ENCODE peak calls at places on chromosome 16, in ten cellular contexts. H is HFF-Myc, S is fibroblast of pulmonary artery, G is AG09309, B is fibroblast of lung, F is retinal pigment epithelial cell, Z is PC-3, R is cardiac fibroblast, X is mucosa of descending colon, N is tibial artery. V is an unnamed sample.

GRCh38 chr16:23368469-23368868 is 66.4 kb downstream of the SCNN1B start:
- DNase-seq in G (no peak), S (no peak), X (no peak), H (no peak), N (no peak), Z (peak), F (peak), R (peak), B (peak), V (no peak)

GRCh38 chr16:10100829-10101228 is 81.4 kb downstream of the GRIN2A start:
- DNase-seq in G (no peak), S (no peak), F (no peak), Z (no peak), N (no peak), R (no peak), B (no peak), X (no peak), H (no peak), V (no peak)

GRCh38 chr16:54402270-54402669 is 115.7 kb upstream of the IRX3 start:
- DNase-seq in H (peak), X (no peak), F (no peak), Z (no peak), N (no peak), G (peak), B (no peak), S (no peak), R (no peak), V (no peak)

GRCh38 chr16:63690961-63691360 is 1430.9 kb downstream of the CDH11 start:
- DNase-seq in X (no peak), B (no peak), H (no peak), S (no peak), R (no peak), N (no peak), G (no peak), Z (no peak), F (no peak), V (no peak)

GRCh38 chr16:30786115-30786935 is 680 bp downstream of the ZNF629 start:
- DNase-seq in X (no peak), Z (peak), H (no peak), R (peak), G (no peak), S (peak), F (no peak), N (no peak), B (peak), V (no peak)

GRCh38 chr16:9144106-9144505 is 52.7 kb downstream of the HAPSTR1 start:
- DNase-seq in X (no peak), N (no peak), G (no peak), F (no peak), H (no peak), R (no peak), S (no peak), Z (no peak), B (no peak), V (no peak)

GRCh38 chr16:79334127-79334526 is 266.4 kb downstream of the MAF start:
- DNase-seq in R (no peak), H (no peak), B (no peak), F (no peak), G (no peak), N (no peak), S (no peak), Z (no peak), X (no peak), V (no peak)

GRCh38 chr16:6122401-6122800 is 1024.8 kb upstream of the EEF2KMT start:
- DNase-seq in X (no peak), F (peak), B (no peak), G (no peak), S (no peak), N (no peak), R (no peak), Z (no peak), H (no peak), V (no peak)

GRCh38 chr16:49021136-49021535 is 260.5 kb downstream of the CBLN1 start:
- DNase-seq in F (peak), G (peak), H (peak), R (peak), N (no peak), S (peak), X (no peak), B (peak), Z (peak), V (no peak)

GRCh38 chr16:51734220-51734619 is 583.1 kb upstream of the SALL1 start:
- DNase-seq in F (no peak), S (no peak), B (no peak), R (no peak), N (no peak), G (no peak), Z (no peak), H (no peak), X (no peak), V (peak)

GRCh38 chr16:4452674-4453073 is 21.8 kb downstream of the NMRAL1 start:
- DNase-seq in Z (no peak), N (no peak), H (no peak), B (no peak), R (no peak), X (no peak), F (no peak), S (no peak), G (no peak), V (no peak)

GRCh38 chr16:228151-228855 is 946 bp downstream of the LUC7L start:
- DNase-seq in Z (peak), H (no peak), B (peak), F (no peak), X (no peak), R (no peak), N (no peak), S (peak), G (no peak), V (no peak)

GRCh38 chr16:79363484-79363883 is 237.1 kb downstream of the MAF start:
- DNase-seq in S (no peak), Z (no peak), B (no peak), H (no peak), N (no peak), F (no peak), X (no peak), G (no peak), R (no peak), V (no peak)

GRCh38 chr16:47920709-47921108 is 235.1 kb downstream of the ABCC12 start:
- DNase-seq in S (no peak), G (no peak), Z (peak), X (no peak), R (no peak), B (no peak), H (no peak), F (no peak), N (no peak), V (peak)

GRCh38 chr16:4390266-4391260 is 18.9 kb downstream of the VASN start:
- DNase-seq in F (no peak), R (no peak), H (no peak), B (no peak), S (no peak), Z (no peak), N (no peak), G (no peak), X (no peak), V (no peak)

GRCh38 chr16:7506363-7506762 is 173.7 kb downstream of the RBFOX1 start:
- DNase-seq in X (no peak), S (no peak), F (no peak), N (no peak), H (no peak), G (no peak), Z (no peak), R (no peak), B (no peak), V (no peak)

GRCh38 chr16:75108792-75109731 is 7.5 kb downstream of the LDHD start:
- DNase-seq in R (peak), N (peak), Z (peak), S (peak), F (peak), G (peak), X (peak), H (peak), B (peak), V (peak)

GRCh38 chr16:915546-915945 is 55.2 kb downstream of the LMF1 start:
- DNase-seq in F (no peak), G (no peak), X (no peak), R (no peak), S (no peak), N (no peak), H (no peak), B (no peak), Z (no peak), V (no peak)

GRCh38 chr16:86924537-86924936 is 346.2 kb downstream of the FOXL1 start:
- DNase-seq in F (peak), R (peak), X (no peak), H (no peak), N (no peak), G (peak), Z (peak), S (peak), B (peak), V (no peak)

GRCh38 chr16:84340305-84341040 is 27.9 kb upstream of the ATP2C2 start:
- DNase-seq in R (peak), X (peak), F (no peak), S (peak), Z (peak), G (no peak), H (no peak), N (no peak), B (no peak), V (peak)

GRCh38 chr16:51666821-51667220 is 515.8 kb upstream of the SALL1 start:
- DNase-seq in H (no peak), S (no peak), R (no peak), F (no peak), N (no peak), X (no peak), G (no peak), Z (no peak), B (peak), V (no peak)

GRCh38 chr16:19008770-19009169 is 25.0 kb downstream of the TMC7 start:
- DNase-seq in X (no peak), Z (no peak), S (peak), F (no peak), R (peak), H (peak), N (no peak), B (peak), G (peak), V (no peak)

GRCh38 chr16:53882310-53882709 is 178.4 kb downstream of the FTO start:
- DNase-seq in N (no peak), B (no peak), S (no peak), G (no peak), Z (no peak), R (no peak), H (no peak), F (no peak), X (no peak), V (no peak)

GRCh38 chr16:29804455-29805231 is 1.7 kb upstream of the MAZ start:
- DNase-seq in N (peak), R (peak), G (no peak), Z (no peak), B (no peak), S (no peak), X (peak), F (no peak), H (no peak), V (peak)

GRCh38 chr16:72927199-72928088 is 120.5 kb downstream of the ZFHX3 start:
- DNase-seq in X (no peak), F (no peak), H (no peak), S (peak), N (no peak), G (peak), Z (peak), B (peak), R (peak), V (no peak)

GRCh38 chr16:23826528-23827244 is 9.1 kb upstream of the PRKCB start:
- DNase-seq in N (no peak), R (no peak), B (no peak), H (no peak), X (no peak), Z (no peak), S (no peak), G (no peak), F (no peak), V (no peak)

GRCh38 chr16:87160218-87160617 is 157.0 kb downstream of the C16orf95 start:
- DNase-seq in S (no peak), R (peak), X (no peak), H (no peak), F (no peak), Z (no peak), N (no peak), B (no peak), G (no peak), V (no peak)

GRCh38 chr16:50386819-50387218 is 18.0 kb upstream of the BRD7 start:
- DNase-seq in X (no peak), R (no peak), G (no peak), N (no peak), S (no peak), H (no peak), F (no peak), B (no peak), Z (no peak), V (no peak)

GRCh38 chr16:69199382-69199781 is 12.4 kb downstream of the SNTB2 start:
- DNase-seq in F (peak), B (peak), Z (peak), S (peak), H (no peak), G (no peak), N (no peak), X (no peak), R (peak), V (no peak)

GRCh38 chr16:27236635-27237228 is 31.8 kb downstream of the NSMCE1 start:
- DNase-seq in B (no peak), R (no peak), H (no peak), F (no peak), S (no peak), X (no peak), N (peak), G (no peak), Z (no peak), V (no peak)

GRCh38 chr16:74774223-74775139 is at the start of gene FA2H:
- DNase-seq in N (no peak), R (no peak), B (peak), H (no peak), G (no peak), X (peak), Z (peak), F (peak), S (peak), V (peak)

GRCh38 chr16:11256657-11257130 is 690 bp upstream of the SOCS1 start:
- DNase-seq in H (no peak), B (peak), X (no peak), N (peak), F (no peak), S (peak), Z (peak), R (peak), G (no peak), V (no peak)

GRCh38 chr16:19583665-19584300 is 28.3 kb downstream of the VPS35L start:
- DNase-seq in R (peak), Z (peak), H (no peak), N (no peak), X (no peak), G (no peak), F (no peak), S (peak), B (peak), V (no peak)

GRCh38 chr16:11405331-11406176 is 60.3 kb downstream of the RMI2 start:
- DNase-seq in S (peak), F (no peak), N (no peak), B (no peak), Z (peak), H (no peak), G (no peak), X (no peak), R (peak), V (no peak)

GRCh38 chr16:55543470-55543869 is 23.0 kb upstream of the CAPNS2 start:
- DNase-seq in Z (peak), F (no peak), H (peak), R (peak), S (peak), G (no peak), B (no peak), X (no peak), N (no peak), V (peak)

GRCh38 chr16:49470550-49470949 is 96.9 kb downstream of the C16orf78 start:
- DNase-seq in R (no peak), N (peak), G (no peak), Z (no peak), F (no peak), B (no peak), S (no peak), X (no peak), H (no peak), V (no peak)

GRCh38 chr16:1989209-1989825 is 453 bp upstream of the SYNGR3 start:
- DNase-seq in H (no peak), S (no peak), F (no peak), Z (no peak), B (no peak), G (no peak), R (no peak), X (no peak), N (no peak), V (no peak)
- H3K4me3 ChIP-seq in H (no peak), S (no peak), F (peak), Z (no peak), B (no peak), G (no peak), R (no peak), X (no peak), N (no peak), V (no peak)

GRCh38 chr16:88699180-88699579 is 7.0 kb downstream of the RNF166 start:
- DNase-seq in X (no peak), G (no peak), F (no peak), H (no peak), R (no peak), Z (no peak), S (no peak), B (no peak), N (no peak), V (no peak)

GRCh38 chr16:88698694-88699045 is 7.5 kb downstream of the RNF166 start:
- DNase-seq in B (no peak), X (no peak), R (no peak), G (no peak), Z (no peak), H (no peak), S (no peak), F (no peak), N (no peak), V (no peak)

GRCh38 chr16:88697116-88697830 is 8.9 kb downstream of the RNF166 start:
- DNase-seq in G (no peak), R (no peak), N (no peak), H (no peak), X (no peak), Z (no peak), S (no peak), B (no peak), F (no peak), V (no peak)

GRCh38 chr16:88696441-88696840 is 9.8 kb downstream of the RNF166 start:
- DNase-seq in S (no peak), F (no peak), G (no peak), R (no peak), X (no peak), H (no peak), N (no peak), B (no peak), Z (no peak), V (no peak)

GRCh38 chr16:88697831-88698693 is 8.1 kb downstream of the RNF166 start:
- DNase-seq in G (no peak), F (no peak), S (no peak), N (no peak), H (no peak), Z (no peak), B (no peak), R (no peak), X (no peak), V (no peak)
- TF ChIP-seq CTCF in G (peak), F (peak), S (peak), N (no peak), H (peak), Z (peak), B (no peak), R (peak), X (no peak), V (peak)

DNA sequence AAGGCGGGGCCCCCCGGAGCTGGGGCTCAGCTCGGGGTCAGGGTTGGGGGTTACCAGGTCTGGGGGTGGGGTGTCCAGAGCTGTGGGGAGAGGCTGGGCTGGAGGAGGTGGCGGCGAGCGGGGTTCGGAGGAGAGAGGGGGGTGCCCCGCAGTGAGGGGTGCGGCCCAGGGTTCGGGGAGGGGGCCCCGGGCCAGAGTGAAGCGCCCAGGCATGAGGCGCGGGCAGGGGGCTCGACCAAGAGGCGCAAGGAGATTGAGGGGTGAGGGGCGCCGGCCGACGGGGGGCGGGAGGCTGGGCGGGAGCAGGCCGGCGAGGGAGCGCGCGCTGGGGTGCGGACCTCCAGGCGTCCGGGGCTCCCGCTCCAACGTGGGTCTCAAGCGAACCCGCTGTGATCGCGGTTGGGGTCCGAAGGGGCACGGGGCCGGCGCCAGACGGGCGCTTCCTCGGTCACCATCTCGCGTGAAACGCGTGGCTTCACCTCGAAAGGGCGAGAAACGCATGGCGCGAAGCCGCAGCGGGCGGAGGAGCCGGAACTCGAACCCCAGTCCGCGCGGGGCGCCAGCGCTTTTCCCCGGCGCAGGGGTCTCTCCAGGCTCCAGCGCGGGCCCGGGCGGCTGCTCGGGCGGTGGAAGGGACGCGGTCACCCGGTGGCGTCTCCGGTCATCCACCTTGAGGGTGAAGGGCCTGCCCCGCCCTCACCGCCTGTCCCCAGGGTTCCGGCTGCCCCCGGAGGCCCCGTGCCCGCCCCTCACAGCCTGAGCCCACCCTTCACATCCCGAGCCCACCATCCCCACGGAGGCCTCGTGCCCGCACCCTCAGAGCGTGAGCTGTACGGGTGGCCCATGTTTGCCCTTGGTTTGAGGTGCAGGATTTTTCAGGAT is 856 bp downstream of the CPNE7 start:
- DNase-seq in S (no peak), B (no peak), F (no peak), G (no peak), N (no peak), H (no peak), X (no peak), Z (no peak), R (no peak), V (no peak)
- H3K4me3 ChIP-seq in S (peak), B (peak), F (peak), G (peak), N (no peak), H (peak), X (no peak), Z (peak), R (peak), V (peak)

GRCh38 chr16:3262517-3262916 is 6.1 kb upstream of the MEFV start:
- DNase-seq in Z (no peak), B (no peak), R (no peak), N (no peak), G (no peak), F (no peak), S (no peak), H (no peak), X (no peak), V (no peak)
- TF ChIP-seq CTCF in Z (no peak), B (no peak), R (no peak), N (no peak), G (no peak), F (no peak), S (no peak), H (no peak), X (no peak), V (no peak)

GRCh38 chr16:58024673-58025350 is 742 bp upstream of the MMP15 start:
- DNase-seq in Z (no peak), H (no peak), X (peak), N (no peak), F (no peak), B (no peak), G (no peak), S (no peak), R (peak), V (no peak)

GRCh38 chr16:58021661-58022551 is 3.6 kb upstream of the MMP15 start:
- DNase-seq in H (no peak), R (peak), S (peak), B (peak), N (no peak), X (no peak), Z (peak), G (no peak), F (peak), V (no peak)

GRCh38 chr16:58020628-58021521 is 4.7 kb upstream of the MMP15 start:
- DNase-seq in Z (peak), B (no peak), G (no peak), H (no peak), X (no peak), N (no peak), R (peak), S (peak), F (no peak), V (no peak)

GRCh38 chr16:58024347-58024672 is 1.2 kb upstream of the MMP15 start:
- DNase-seq in Z (no peak), S (no peak), F (no peak), R (no peak), B (no peak), G (no peak), N (no peak), H (no peak), X (no peak), V (no peak)

GRCh38 chr16:58022601-58023371 is 2.8 kb upstream of the MMP15 start:
- DNase-seq in N (peak), G (peak), F (no peak), Z (peak), X (peak), B (peak), S (peak), H (no peak), R (peak), V (peak)
- H3K4me3 ChIP-seq in N (no peak), G (no peak), F (no peak), Z (no peak), X (no peak), B (peak), S (no peak), H (no peak), R (no peak), V (no peak)

GRCh38 chr16:14202697-14203096 is 131.6 kb downstream of the MRTFB start:
- DNase-seq in F (no peak), N (no peak), R (peak), X (no peak), S (peak), Z (peak), H (no peak), B (peak), G (no peak), V (peak)
- TF ChIP-seq CTCF in F (peak), N (peak), R (peak), X (peak), S (peak), Z (peak), H (no peak), B (no peak), G (peak), V (peak)

DNA sequence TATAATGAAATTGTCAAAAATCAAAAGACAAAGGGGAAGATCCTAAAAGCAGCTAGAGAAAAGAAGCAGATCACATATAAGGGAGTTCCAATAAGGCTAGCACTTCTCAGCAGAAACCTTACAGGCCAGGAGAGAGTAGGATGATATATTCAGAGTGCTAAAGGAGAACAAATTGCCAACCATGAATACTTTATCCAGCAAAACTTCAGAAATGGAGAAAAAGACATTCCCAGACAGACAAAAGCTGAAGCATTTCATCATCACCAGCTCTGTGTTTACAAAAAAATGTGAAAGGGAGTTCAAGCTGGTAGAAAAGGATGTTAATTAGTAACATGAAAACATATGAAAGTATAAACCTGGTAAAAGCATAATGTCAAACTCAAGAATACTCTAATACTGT is 37.4 kb downstream of the CDR2 start:
- DNase-seq in R (no peak), N (no peak), B (no peak), H (no peak), Z (no peak), F (no peak), G (no peak), X (no peak), S (no peak), V (no peak)
- H3K4me3 ChIP-seq in R (no peak), N (no peak), B (no peak), H (no peak), Z (no peak), F (no peak), G (no peak), X (no peak), S (no peak), V (no peak)